ENCODE peak calls at places on chromosomes 11 and 22, in seven cellular contexts. P, I, L, R, Q, M and H are unnamed samples.
A peak's percentile ranks its signal among the peaks of the same experiment; 100 is the strongest.

GRCh38 chr11:107659310-107659709 is 52.5 kb downstream of the SLN start:
- DNase-seq in Q (no peak), I (no peak), R (no peak), L (no peak), P (no peak), M (no peak), H (no peak)

GRCh38 chr11:44877908-44878459 is 72.7 kb downstream of the TP53I11 start:
- DNase-seq in Q (no peak), L (no peak), P (no peak), M (no peak), R (no peak), I (no peak), H (peak; percentile 59)

GRCh38 chr11:46663277-46663940 is 37.0 kb downstream of the ARHGAP1 start:
- DNase-seq in Q (no peak), I (no peak), L (no peak), M (no peak), P (no peak), R (no peak), H (no peak)

GRCh38 chr11:47524200-47524874 is 28.6 kb downstream of the CELF1 start:
- DNase-seq in M (no peak), I (no peak), P (peak; percentile 21), Q (no peak), L (no peak), R (no peak), H (no peak)

GRCh38 chr11:117222991-117223740 is 8.7 kb downstream of the PCSK7 start:
- DNase-seq in M (no peak), R (no peak), L (no peak), P (no peak), I (no peak), Q (no peak), H (no peak)

GRCh38 chr11:67996051-67996450 is 7.8 kb downstream of the UNC93B1 start:
- DNase-seq in R (no peak), P (no peak), I (no peak), M (no peak), Q (no peak), L (no peak), H (no peak)

GRCh38 chr11:8106679-8107078 is 25.7 kb downstream of the TUB start:
- DNase-seq in P (no peak), I (no peak), Q (no peak), M (no peak), R (no peak), L (no peak), H (no peak)

GRCh38 chr11:35722641-35723040 is 60.1 kb downstream of the TRIM44 start:
- DNase-seq in Q (no peak), P (no peak), L (no peak), R (no peak), I (no peak), M (no peak), H (no peak)

GRCh38 chr22:16933924-16934282 is 74.1 kb downstream of the GAB4 start:
- DNase-seq in P (no peak), I (no peak), M (no peak), R (no peak), Q (no peak), L (no peak), H (no peak)

GRCh38 chr11:11037162-11037732 is 179.4 kb upstream of the ZBED5 start:
- DNase-seq in Q (no peak), M (no peak), I (no peak), L (no peak), R (no peak), P (no peak), H (no peak)

GRCh38 chr11:65558785-65559509 is 788 bp upstream of the LTBP3 start:
- DNase-seq in M (no peak), R (no peak), I (peak; percentile 41), L (no peak), Q (no peak), P (no peak), H (no peak)

GRCh38 chr22:42801537-42802165 is 55.4 kb downstream of the ARFGAP3 start:
- DNase-seq in Q (no peak), R (no peak), L (no peak), M (no peak), I (no peak), P (no peak), H (no peak)

GRCh38 chr11:36002196-36002595 is 58.3 kb downstream of the LDLRAD3 start:
- DNase-seq in M (no peak), R (no peak), L (no peak), Q (no peak), I (no peak), P (no peak), H (no peak)

GRCh38 chr11:47354913-47355282 is 2.4 kb upstream of the MYBPC3 start:
- DNase-seq in L (no peak), Q (no peak), M (no peak), R (no peak), I (no peak), P (no peak), H (no peak)

GRCh38 chr11:67302571-67303131 is 679 bp upstream of the SSH3 start:
- DNase-seq in L (no peak), Q (no peak), P (no peak), R (no peak), M (no peak), I (peak; percentile 17), H (peak; percentile 22)

GRCh38 chr11:115627071-115627470 is 122.9 kb upstream of the CADM1 start:
- DNase-seq in R (no peak), M (no peak), I (no peak), L (no peak), P (no peak), Q (no peak), H (no peak)

GRCh38 chr11:72204865-72205264 is 11.7 kb upstream of the FOLR2 start:
- DNase-seq in R (no peak), P (no peak), L (no peak), M (no peak), I (no peak), Q (no peak), H (no peak)

GRCh38 chr22:38298312-38299000 is 18.8 kb downstream of the CSNK1E start:
- DNase-seq in M (peak; percentile 62), I (peak; percentile 97), Q (no peak), P (peak; percentile 94), L (no peak), R (peak; percentile 32), H (peak; percentile 56)

GRCh38 chr11:75031224-75031753 is 42.6 kb downstream of the NEU3 start:
- DNase-seq in Q (no peak), I (peak; percentile 92), P (peak; percentile 34), L (peak; percentile 41), M (no peak), R (peak; percentile 80), H (no peak)

GRCh38 chr22:36823177-36823839 is 6.5 kb upstream of the PVALB start:
- DNase-seq in M (no peak), Q (no peak), P (no peak), L (no peak), R (no peak), I (peak; percentile 27), H (no peak)

GRCh38 chr22:36102995-36103394 is 57.6 kb downstream of the APOL3 start:
- DNase-seq in R (no peak), P (no peak), I (no peak), L (no peak), M (no peak), Q (no peak), H (no peak)

GRCh38 chr11:12110714-12111481 is 508 bp downstream of the MICAL2 start:
- DNase-seq in I (no peak), L (no peak), R (no peak), Q (no peak), P (no peak), M (peak; percentile 28), H (no peak)

GRCh38 chr11:87097582-87097981 is 59.8 kb downstream of the TMEM135 start:
- DNase-seq in I (peak; percentile 22), L (peak; percentile 87), P (peak; percentile 31), M (peak; percentile 66), R (peak; percentile 3), Q (no peak), H (no peak)

GRCh38 chr22:29102300-29102699 is 29.5 kb downstream of the KREMEN1 start:
- DNase-seq in I (no peak), L (no peak), M (no peak), P (no peak), Q (no peak), R (no peak), H (no peak)

GRCh38 chr11:112082729-112083128 is 3.8 kb downstream of the TIMM8B start:
- DNase-seq in L (no peak), I (peak; percentile 54), M (no peak), P (no peak), R (peak; percentile 78), Q (no peak), H (no peak)

GRCh38 chr11:86932942-86933875 is 22.0 kb downstream of the FZD4 start:
- DNase-seq in R (no peak), P (no peak), M (no peak), L (no peak), I (no peak), Q (no peak), H (no peak)

GRCh38 chr11:66268953-66269906 is 791 bp downstream of the RAB1B start:
- DNase-seq in R (peak; percentile 50), L (peak; percentile 58), M (no peak), P (peak; percentile 20), I (no peak), Q (no peak), H (peak; percentile 55)

GRCh38 chr11:444397-445144 is 2.8 kb upstream of the ANO9 start:
- DNase-seq in Q (no peak), L (no peak), R (peak; percentile 11), I (no peak), M (no peak), P (no peak), H (no peak)

GRCh38 chr11:108115495-108116140 is 5.7 kb upstream of the ACAT1 start:
- DNase-seq in I (peak; percentile 88), L (no peak), P (peak; percentile 72), Q (peak; percentile 93), M (no peak), R (peak; percentile 86), H (no peak)

GRCh38 chr11:130369141-130369691 is 54.5 kb upstream of the ZBTB44 start:
- DNase-seq in L (no peak), I (no peak), R (no peak), P (no peak), Q (no peak), M (no peak), H (no peak)
- TF ChIP-seq CTCF in L (no peak), I (peak; percentile 17), R (no peak), P (no peak), Q (no peak), M (no peak), H (no peak)

GRCh38 chr11:113249491-113249763 is 65.0 kb upstream of the TTC12 start:
- DNase-seq in M (no peak), I (no peak), Q (no peak), R (no peak), L (no peak), P (no peak), H (no peak)
- TF ChIP-seq CTCF in M (no peak), I (peak; percentile 66), Q (no peak), R (peak; percentile 40), L (no peak), P (no peak), H (peak; percentile 25)

DNA sequence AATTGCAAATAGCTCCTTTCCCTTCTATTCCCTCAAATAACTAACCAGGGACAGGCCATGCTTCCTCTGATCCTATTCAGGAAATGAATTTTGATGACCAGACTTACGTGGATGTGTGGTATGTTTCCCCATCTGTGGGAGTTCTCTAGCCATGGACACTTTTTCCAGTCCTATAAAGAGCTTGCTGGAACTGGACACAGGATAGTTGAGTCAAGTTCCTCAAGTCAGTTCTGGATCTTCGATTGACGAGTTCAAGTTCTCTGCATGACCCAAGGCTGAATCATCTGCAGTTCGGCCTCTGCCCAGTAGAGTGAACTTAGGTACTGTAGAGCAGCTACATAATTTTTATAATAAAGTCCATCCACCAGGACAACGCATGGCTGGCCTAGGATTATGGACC is 52.7 kb upstream of the CCND1 start:
- DNase-seq in Q (no peak), P (peak; percentile 49), R (peak; percentile 95), L (peak; percentile 28), I (peak; percentile 87), M (no peak), H (no peak)
- TF ChIP-seq CTCF in Q (no peak), P (no peak), R (peak; percentile 75), L (peak; percentile 21), I (peak; percentile 71), M (no peak), H (no peak)

GRCh38 chr11:62370743-62371440 is 33.6 kb downstream of the ASRGL1 start:
- DNase-seq in P (no peak), M (no peak), I (no peak), Q (no peak), L (no peak), R (no peak), H (no peak)
- TF ChIP-seq CTCF in P (no peak), M (no peak), I (no peak), Q (no peak), L (no peak), R (no peak), H (no peak)